ENCODE peak calls at places on chromosomes 16 and 17, in four cellular contexts. N, H, E and D are unnamed samples.

GRCh38 chr16:19179890-19180490 is 11.9 kb downstream of the SYT17 start:
- DNase-seq in H (peak), E (peak), N (peak), D (peak)

GRCh38 chr16:69709456-69710084 is 16.8 kb downstream of the NQO1 start:
- DNase-seq in N (no peak), H (peak), E (peak), D (peak)

GRCh38 chr16:48720266-48720665 is 110.3 kb upstream of the N4BP1 start:
- DNase-seq in H (peak), N (no peak), E (no peak), D (peak)

GRCh38 chr17:35161281-35161761 is 13.7 kb downstream of the UNC45B start:
- DNase-seq in H (no peak), N (no peak), E (no peak), D (no peak)

GRCh38 chr17:29593546-29594440 is 861 bp downstream of the ANKRD13B start:
- DNase-seq in E (no peak), N (no peak), H (peak), D (no peak)

GRCh38 chr17:15134363-15134762 is 130.8 kb downstream of the PMP22 start:
- DNase-seq in H (no peak), N (no peak), E (no peak), D (no peak)

GRCh38 chr16:17944345-17944744 is 392.2 kb downstream of the NPIPA8 start:
- DNase-seq in H (no peak), E (no peak), N (no peak), D (no peak)

GRCh38 chr17:77140878-77141767 is at the start of gene SEC14L1:
- DNase-seq in E (no peak), H (peak), N (peak), D (peak)